ENCODE peak calls at places on chromosome 15, in nine cellular contexts. H is A549, F is uterus, A is IMR-90, V is tibial nerve, N is spleen, X is adrenal gland, W is gastrocnemius medialis, G is HepG2. J is an unnamed sample.

GRCh38 chr15:62453979-62454378 is 288.9 kb upstream of the C2CD4B start:
- DNase-seq in H (no peak), V (no peak), A (peak; percentile 80), F (no peak), N (no peak), G (no peak), X (no peak), W (no peak), J (no peak)

GRCh38 chr15:43511012-43511885 is 6.2 kb upstream of the MAP1A start:
- DNase-seq in W (no peak), G (peak; percentile 20), H (peak; percentile 38), V (no peak), X (peak; percentile 57), A (no peak), F (no peak), N (no peak), J (no peak)

GRCh38 chr15:55741592-55742497 is 1.1 kb downstream of the PRTG start:
- DNase-seq in A (no peak), G (peak; percentile 10), W (no peak), H (peak; percentile 48), F (no peak), V (peak; percentile 7), X (peak; percentile 24), N (no peak), J (no peak)

GRCh38 chr15:82714026-82714425 is 4.4 kb upstream of the AP3B2 start:
- DNase-seq in N (no peak), H (no peak), F (no peak), G (no peak), V (no peak), W (no peak), A (no peak), X (no peak), J (peak; percentile 34)

GRCh38 chr15:37616215-37616614 is 318.2 kb upstream of the TMCO5A start:
- DNase-seq in G (no peak), F (no peak), X (no peak), H (no peak), A (no peak), V (no peak), W (no peak), N (no peak), J (no peak)

GRCh38 chr15:82114660-82115059 is 68.8 kb upstream of the MEX3B start:
- DNase-seq in A (no peak), X (no peak), F (no peak), W (no peak), N (no peak), G (no peak), H (no peak), V (no peak), J (no peak)

GRCh38 chr15:67125589-67126502 is 60.4 kb downstream of the SMAD3 start:
- DNase-seq in F (peak; percentile 92), N (peak; percentile 63), W (peak; percentile 96), X (peak; percentile 92), G (no peak), V (peak; percentile 91), A (peak; percentile 100), H (peak; percentile 93), J (peak; percentile 86)

GRCh38 chr15:70528270-70528706 is 235.1 kb downstream of the UACA start:
- DNase-seq in A (peak; percentile 54), X (no peak), H (no peak), W (no peak), N (peak; percentile 82), G (peak; percentile 66), F (no peak), V (no peak), J (no peak)

GRCh38 chr15:72389231-72389630 is 8.9 kb upstream of the TMEM202 start:
- DNase-seq in H (no peak), N (no peak), G (no peak), A (peak; percentile 4), V (no peak), W (no peak), X (no peak), F (no peak), J (no peak)

GRCh38 chr15:50354838-50355611 is at the start of gene GABPB1:
- DNase-seq in G (peak; percentile 87), A (peak; percentile 94), H (peak; percentile 83), W (peak; percentile 79), V (peak; percentile 75), N (peak; percentile 97), X (peak; percentile 83), F (peak; percentile 82), J (peak; percentile 84)

GRCh38 chr15:93072440-93073394 is 16.3 kb downstream of the RGMA start:
- DNase-seq in G (peak; percentile 6), X (peak; percentile 65), V (peak; percentile 78), N (no peak), H (peak; percentile 67), F (peak; percentile 85), A (peak; percentile 23), W (peak; percentile 83), J (peak; percentile 93)

GRCh38 chr15:61871926-61872522 is 188.2 kb downstream of the VPS13C start:
- DNase-seq in A (peak; percentile 20), F (no peak), X (no peak), V (no peak), N (no peak), H (peak; percentile 27), G (peak; percentile 13), W (no peak), J (no peak)

GRCh38 chr15:92653836-92654524 is 1.6 kb downstream of the FAM174B start:
- DNase-seq in W (no peak), X (peak; percentile 35), F (no peak), H (no peak), V (no peak), N (no peak), A (no peak), G (peak; percentile 10), J (no peak)

GRCh38 chr15:50137893-50138292 is 18.9 kb upstream of the ATP8B4 start:
- DNase-seq in A (peak; percentile 27), G (no peak), F (no peak), N (no peak), V (no peak), W (no peak), H (no peak), X (no peak), J (no peak)

GRCh38 chr15:71261934-71262333 is 146.7 kb downstream of the THSD4 start:
- DNase-seq in X (no peak), H (no peak), V (no peak), G (no peak), F (no peak), W (no peak), N (no peak), A (no peak), J (no peak)

DNA sequence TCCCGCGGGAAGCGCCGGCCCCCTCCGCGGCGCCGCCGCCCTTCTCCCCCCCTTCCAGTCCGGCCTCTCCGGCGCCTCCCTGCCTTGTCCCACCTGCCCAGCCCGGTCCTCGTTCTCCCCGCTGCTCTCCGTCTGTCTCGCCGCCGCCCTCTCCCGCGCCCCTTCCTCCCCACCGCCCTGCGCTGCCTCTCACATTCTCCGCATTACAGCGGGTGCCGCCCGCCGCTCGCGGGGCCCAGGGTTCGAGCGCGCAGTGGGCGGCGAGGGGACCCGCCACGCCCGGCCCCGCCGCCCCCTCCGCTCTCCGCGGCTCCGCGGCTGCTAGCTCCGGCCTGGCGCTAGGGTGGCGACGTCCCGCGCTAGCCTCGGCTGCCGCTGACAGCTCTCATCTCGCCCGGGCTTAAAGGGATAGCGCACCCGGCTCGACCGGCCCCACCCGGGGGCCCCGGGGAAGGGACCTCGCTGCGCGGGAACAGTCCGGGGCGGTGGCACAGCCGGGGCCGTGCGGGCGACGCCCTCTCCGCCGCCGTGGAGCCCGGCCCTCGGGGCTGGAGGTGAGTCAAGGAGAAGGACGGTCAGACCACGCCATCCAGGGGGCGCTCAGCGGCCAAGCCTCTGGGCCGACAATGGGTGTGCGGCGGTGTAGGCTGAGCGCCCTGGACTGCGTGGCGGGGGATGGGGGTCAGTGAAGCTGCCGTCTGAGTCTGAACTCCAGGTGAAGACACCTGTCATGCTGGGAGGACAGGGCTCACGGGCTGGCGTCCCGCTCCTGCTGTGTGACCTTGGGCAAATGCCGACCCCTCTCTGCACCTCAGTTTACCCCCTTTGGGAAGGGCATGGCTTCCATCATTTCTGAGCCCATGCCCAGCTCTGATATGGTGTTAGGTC is 187.4 kb upstream of the LINGO1 start:
- DNase-seq in G (peak; percentile 14), W (no peak), A (no peak), V (no peak), F (no peak), H (peak; percentile 87), X (no peak), N (no peak), J (no peak)
- TF ChIP-seq CTCF in G (peak; percentile 53), W (no peak), A (no peak), V (no peak), F (no peak), H (peak; percentile 62), X (no peak), N (no peak), J (no peak)

DNA sequence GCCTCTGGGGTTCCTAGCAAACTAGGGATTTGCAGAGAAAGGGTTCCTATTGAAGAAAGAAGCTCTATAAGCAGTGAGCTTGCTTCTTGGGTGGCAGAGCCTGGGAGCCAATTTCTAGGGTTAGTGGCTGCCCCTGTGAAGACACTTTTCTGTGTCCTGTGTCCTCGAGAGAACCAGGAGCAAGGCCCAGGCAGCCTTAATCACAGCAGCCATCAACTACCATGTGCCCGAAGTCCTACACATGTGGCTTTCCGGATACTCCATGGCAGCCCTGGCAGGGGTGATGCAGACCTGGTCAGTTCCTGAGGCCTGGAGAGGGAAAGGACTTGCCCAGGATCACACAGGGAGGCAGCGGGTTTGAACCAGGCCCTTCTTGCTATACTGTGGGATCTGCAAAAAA is 27.7 kb upstream of the TSPAN3 start:
- DNase-seq in X (no peak), F (no peak), A (no peak), V (no peak), G (no peak), H (no peak), W (no peak), N (no peak), J (no peak)
- H3K4me3 ChIP-seq in X (no peak overlapping the region), F (no peak overlapping the region), A (no peak overlapping the region), V (no peak overlapping the region), G (no peak overlapping the region), H (no peak overlapping the region), W (no peak overlapping the region), N (no peak overlapping the region), J (no peak overlapping the region)

DNA sequence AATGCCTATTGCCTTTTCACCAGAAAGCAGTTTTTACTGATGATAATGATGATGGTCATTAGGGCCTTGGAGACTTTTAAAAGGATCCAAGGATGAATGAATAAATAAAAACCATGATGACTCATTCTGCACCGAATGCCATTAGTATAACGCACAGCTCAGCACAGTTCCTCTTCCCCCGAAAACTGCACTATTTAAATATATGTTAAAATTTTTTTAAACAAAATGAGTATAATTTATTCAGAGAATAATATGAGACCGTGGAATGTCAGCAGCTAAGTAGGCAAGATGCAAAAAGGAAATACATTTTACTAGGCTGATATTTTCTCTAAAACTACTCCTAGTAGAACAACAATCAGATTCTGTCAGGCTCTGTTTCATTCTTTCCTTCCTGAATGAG is 83.4 kb upstream of the NANOGP8 start:
- DNase-seq in G (no peak), A (peak; percentile 90), V (no peak), X (no peak), H (no peak), F (no peak), W (no peak), N (no peak), J (no peak)
- TF ChIP-seq POLR2A in G (no peak), A (no peak), V (no peak), X (no peak), H (no peak), F (no peak), W (no peak), N (no peak), J (no peak)

DNA sequence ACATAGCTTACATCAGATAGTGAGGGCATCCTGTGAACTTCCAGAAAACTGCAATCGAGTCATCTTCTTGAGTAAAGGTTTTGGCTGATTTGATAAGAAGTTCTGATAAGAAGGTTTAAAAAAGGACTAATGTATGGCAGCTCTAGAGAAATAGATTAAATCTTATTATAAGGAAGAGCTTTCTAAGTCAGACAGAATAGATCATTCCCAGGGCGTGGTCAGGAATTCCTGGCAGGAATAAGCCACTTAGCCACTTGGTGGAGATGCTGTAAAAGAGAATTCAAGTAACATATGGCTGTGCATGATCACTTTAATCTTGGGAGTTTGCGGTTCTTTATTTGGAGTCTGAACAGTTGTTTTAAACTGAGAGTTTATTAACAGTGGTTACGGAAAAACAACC is 17.4 kb downstream of the PGBD4 start:
- DNase-seq in V (no peak), X (no peak), A (no peak), H (no peak), G (no peak), F (no peak), W (no peak), N (no peak), J (no peak)
- TF ChIP-seq CTCF in V (no peak), X (no peak), A (no peak), H (no peak), G (no peak), F (no peak), W (no peak), N (no peak), J (no peak)

J was measured in lower leg skin.